ENCODE peak calls at places on chromosome 3, in six cellular contexts. O is left colon; A is EL; N is activated CD8-positive, alpha-beta memory T cell treated with anti-CD3 and anti-CD28 coated beads, Interleukin-2, amount 50 U/mL, for 48 hours; I is NCI-H460; G is iPS DF 6.9. H is an unnamed sample.

GRCh38 chr3:135238866-135239434 is 443.9 kb downstream of the EPHB1 start:
- DNase-seq in O (no peak), A (no peak), N (no peak), I (no peak), G (no peak), H (no peak)

GRCh38 chr3:101166150-101166549 is 154.2 kb downstream of the IMPG2 start:
- DNase-seq in O (no peak), A (no peak), N (no peak), I (no peak), G (no peak), H (no peak)

GRCh38 chr3:46187876-46188275 is 20.2 kb downstream of the CCR1 start:
- DNase-seq in O (no peak), A (peak; percentile 84), N (no peak), I (no peak), G (no peak), H (no peak)

GRCh38 chr3:117104792-117105191 is 395.2 kb downstream of the TUSC7 start:
- DNase-seq in O (no peak), A (peak; percentile 32), N (no peak), I (no peak), G (no peak), H (no peak)

GRCh38 chr3:43405888-43406636 is 119.7 kb downstream of the SNRK start:
- DNase-seq in O (no peak), A (peak; percentile 25), N (no peak), I (no peak), G (no peak), H (no peak)

GRCh38 chr3:150404023-150404422 is 4.1 kb upstream of the TSC22D2 start:
- DNase-seq in O (no peak), A (no peak), N (no peak), I (no peak), G (no peak), H (no peak)

GRCh38 chr3:76415384-76415783 is 624.5 kb upstream of the ROBO2 start:
- DNase-seq in O (no peak), A (no peak), N (no peak), I (no peak), G (no peak), H (no peak)

GRCh38 chr3:48564022-48564421 is 441 bp upstream of the UCN2 start:
- DNase-seq in O (no peak), A (peak; percentile 91), N (peak; percentile 65), I (peak; percentile 8), G (no peak), H (no peak)

GRCh38 chr3:51354766-51355615 is 30.1 kb upstream of the MANF start:
- DNase-seq in O (no peak), A (no peak), N (peak; percentile 42), I (no peak), G (no peak), H (no peak)

H was measured in coronary artery.